ENCODE peak calls at places on chromosome 9, in seven cellular contexts. I is AG09309, D is AG04450, G is adrenal gland, S is hypothalamus, V is NCI-H2171 treated with DMSO at 0.1 percent for 48 hours, M is OCI-LY7. X is an unnamed sample.

GRCh38 chr9:120868676-120869359 is 8.2 kb downstream of the PHF19 start:
- DNase-seq in I (peak), D (peak), G (peak), S (peak), V (peak), M (peak), X (peak)

GRCh38 chr9:87883990-87884389 is 1.3 kb downstream of the SPATA31E1 start:
- DNase-seq in I (no peak), D (no peak), G (no peak), S (no peak), V (peak), M (no peak), X (no peak)

GRCh38 chr9:36572515-36573418 is at the start of gene MELK:
- DNase-seq in I (no peak), D (no peak), G (peak), S (peak), V (peak), M (peak), X (peak)

GRCh38 chr9:136050706-136051567 is 44.2 kb downstream of the NACC2 start:
- DNase-seq in I (no peak), D (no peak), G (no peak), S (no peak), V (peak), M (no peak), X (no peak)

GRCh38 chr9:21454149-21454548 is 13.9 kb downstream of the IFNA1 start:
- DNase-seq in I (no peak), D (no peak), G (no peak), S (no peak), V (no peak), M (no peak), X (peak)

GRCh38 chr9:13278368-13279246 is 885 bp downstream of the MPDZ start:
- DNase-seq in I (no peak), D (no peak), G (peak), S (peak), V (peak), M (no peak), X (peak)

GRCh38 chr9:125674981-125675973 is 31.7 kb downstream of the MAPKAP1 start:
- DNase-seq in I (peak), D (peak), G (no peak), S (no peak), V (no peak), M (no peak), X (peak)

GRCh38 chr9:136018257-136019031 is 57.3 kb upstream of the UBAC1 start:
- DNase-seq in I (no peak), D (no peak), G (peak), S (no peak), V (no peak), M (no peak), X (no peak)

X was measured in myocyte.